ENCODE peak calls at places on chromosome 14, in four cellular contexts. V is psoas muscle, X is esophagus squamous epithelium, S is colonic mucosa. N is an unnamed sample. For H3K27me3, the result is how much of the 10 kb centered on the place peaks cover.

GRCh38 chr14:94180655-94181271 is 6.6 kb downstream of the PPP4R4 start:
- DNase-seq in V (no peak), X (no peak), S (no peak), N (no peak)

GRCh38 chr14:68211421-68211820 is 391.8 kb downstream of the RAD51B start:
- DNase-seq in V (no peak), X (no peak), S (no peak), N (no peak)

GRCh38 chr14:22822619-22823551 is 6.8 kb upstream of the MRPL52 start:
- DNase-seq in V (peak), X (no peak), S (peak), N (peak)

GRCh38 chr14:22928237-22929103 is 706 bp downstream of the PRMT5 start:
- DNase-seq in V (no peak), X (no peak), S (no peak), N (no peak)

GRCh38 chr14:79281244-79282199 is 929.8 kb downstream of the DIO2 start:
- DNase-seq in V (no peak), X (no peak), S (no peak), N (peak)

GRCh38 chr14:71472281-71472960 is 459.8 kb upstream of the RGS6 start:
- DNase-seq in V (no peak), X (no peak), S (no peak), N (no peak)

GRCh38 chr14:55588259-55588699 is 8.3 kb downstream of the KTN1 start:
- DNase-seq in V (no peak), X (no peak), S (no peak), N (no peak)

GRCh38 chr14:74686324-74686723 is 26.6 kb downstream of the AREL1 start:
- DNase-seq in V (no peak), X (no peak), S (no peak), N (no peak)

GRCh38 chr14:71466251-71466650 is 466.0 kb upstream of the RGS6 start:
- DNase-seq in V (no peak), X (no peak), S (no peak), N (no peak)

GRCh38 chr14:100878271-100879146 is 25.0 kb downstream of the RTL1 start:
- DNase-seq in V (no peak), X (no peak), S (no peak), N (no peak)

GRCh38 chr14:93337143-93337753 is 4.4 kb upstream of the BTBD7 start:
- DNase-seq in V (no peak), X (no peak), S (no peak), N (peak)

GRCh38 chr14:54901380-54902142 is 1.1 kb downstream of the GCH1 start:
- DNase-seq in V (no peak), X (no peak), S (peak), N (no peak)

DNA sequence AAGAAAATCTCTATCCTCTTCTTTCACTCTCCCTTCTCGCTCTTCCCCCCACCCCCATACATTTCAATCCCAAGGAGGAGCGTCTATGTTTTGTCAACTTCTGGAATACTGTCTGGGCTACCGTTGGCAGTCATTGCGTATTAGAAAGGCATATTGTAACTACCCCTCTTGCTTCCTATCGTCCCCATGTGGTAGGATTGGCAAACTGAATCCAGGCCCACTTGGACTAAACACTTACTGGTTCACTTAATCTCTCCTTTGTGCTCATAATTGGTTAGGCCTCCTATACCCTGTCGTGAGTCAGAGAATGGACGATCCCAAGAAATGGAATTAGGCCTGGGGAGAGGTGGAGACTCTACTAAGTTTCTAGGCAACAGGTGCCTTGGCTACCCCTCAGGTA is 68.8 kb upstream of the SLC8A3 start:
- DNase-seq in V (peak), X (no peak), S (peak), N (peak)
- H3K27me3 ChIP-seq in V (under half), X (half or more), S (under half), N (under half)

GRCh38 chr14:26687438-26687837 is 89.6 kb upstream of the NOVA1 start:
- DNase-seq in V (no peak), X (no peak), S (no peak), N (no peak)

GRCh38 chr14:26685401-26685800 is 87.6 kb upstream of the NOVA1 start:
- DNase-seq in V (no peak), X (no peak), S (no peak), N (no peak)
- H3K4me3 ChIP-seq in V (no peak), X (no peak), S (no peak), N (no peak)

GRCh38 chr14:26984318-26985177 is 386.7 kb upstream of the NOVA1 start:
- DNase-seq in V (peak), X (no peak), S (peak), N (peak)
- TF ChIP-seq CTCF in V (peak), X (peak), S (peak), N (peak)

DNA sequence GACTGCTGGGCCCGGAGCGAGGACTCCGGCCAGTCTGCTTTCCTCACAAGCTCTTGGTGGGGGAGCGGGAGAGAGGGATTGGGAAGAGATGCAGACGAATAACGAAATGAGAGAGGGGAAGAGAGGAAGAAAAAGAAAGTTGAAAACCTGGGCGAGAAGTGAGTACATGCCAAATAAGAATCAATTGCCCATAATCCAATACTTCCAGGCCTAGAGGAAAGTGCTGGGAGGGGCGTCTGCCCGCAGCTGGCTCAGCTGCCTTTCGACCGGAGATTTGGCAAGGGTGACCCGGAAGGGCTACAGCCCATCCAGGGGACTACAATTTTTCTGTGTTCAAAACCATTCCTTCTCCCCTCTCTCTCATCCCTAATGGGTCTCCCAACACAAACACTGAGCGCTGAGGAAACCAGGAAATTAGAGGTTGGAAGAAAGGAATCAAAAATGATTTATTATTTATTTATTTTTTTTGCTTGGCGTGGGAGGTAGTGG is 4.9 kb downstream of the NKX2-1 start:
- DNase-seq in V (no peak), X (no peak), S (no peak), N (no peak)
- H3K27me3 ChIP-seq in V (half or more), X (half or more), S (half or more), N (half or more)

N was measured in endodermal cell.